ENCODE peak calls at places on chromosomes 4 and X, in four cellular contexts. K is lung, M is tibial nerve, S is PC-3. C is an unnamed sample.

GRCh38 chrX:49270249-49270921 is 792 bp downstream of the PPP1R3F start:
- DNase-seq in M (no peak), S (no peak), K (no peak), C (no peak)

GRCh38 chr4:39464886-39465501 is 6.1 kb downstream of the LIAS start:
- DNase-seq in K (no peak), S (peak; percentile 32), M (no peak), C (no peak)

GRCh38 chrX:7027071-7027470 is 120.4 kb upstream of the STS start:
- DNase-seq in K (no peak), S (no peak), M (no peak), C (no peak)

GRCh38 chr4:40183615-40184411 is 13.0 kb upstream of the RHOH start:
- DNase-seq in K (no peak), S (no peak), M (no peak), C (no peak)

GRCh38 chr4:77652237-77652897 is 46.7 kb downstream of the CXCL13 start:
- DNase-seq in K (no peak), M (no peak), S (no peak), C (no peak)

GRCh38 chr4:3010577-3010976 is 47.2 kb downstream of the GRK4 start:
- DNase-seq in S (peak; percentile 52), K (no peak), M (no peak), C (no peak)

GRCh38 chr4:38760915-38761314 is 21.9 kb downstream of the TLR10 start:
- DNase-seq in M (no peak), K (no peak), S (no peak), C (no peak)

GRCh38 chr4:1419708-1420107 is 13.5 kb upstream of the NKX1-1 start:
- DNase-seq in K (no peak), M (no peak), S (no peak), C (no peak)

GRCh38 chr4:172202480-172203076 is 389.4 kb downstream of the GALNTL6 start:
- DNase-seq in K (no peak), M (no peak), S (peak; percentile 40), C (no peak)

DNA sequence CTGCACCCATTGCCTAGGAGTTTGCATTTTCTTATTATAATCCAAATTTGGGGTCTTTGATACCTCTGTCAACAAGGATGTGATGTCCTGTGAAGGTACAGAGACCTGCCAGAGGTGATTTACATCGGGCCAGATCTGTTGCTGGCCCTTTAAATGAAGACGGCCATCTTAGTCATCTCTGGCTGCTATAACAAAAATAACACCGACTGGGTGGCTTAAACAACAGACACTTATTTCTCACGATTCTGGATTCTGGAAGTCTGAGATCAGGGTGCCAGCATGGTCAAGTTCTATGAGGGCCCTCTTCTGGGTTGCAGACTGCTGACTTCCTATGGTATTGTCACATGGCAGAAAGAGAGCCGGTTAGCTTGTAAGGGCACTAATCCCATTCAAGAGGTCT is 75.7 kb downstream of the F11 start:
- DNase-seq in K (no peak), S (no peak), M (no peak), C (no peak)
- H3K27me3 ChIP-seq in K (no peaks in the 10 kb centered on the region), S (peaks cover 14% of the 10 kb centered on the region), M (no peaks in the 10 kb centered on the region), C (no peaks in the 10 kb centered on the region)

GRCh38 chr4:53696956-53697685 is 105.8 kb upstream of the LNX1 start:
- DNase-seq in M (no peak), S (no peak), K (no peak), C (no peak)
- TF ChIP-seq CTCF in M (no peak), S (no peak), K (no peak), C (no peak)

GRCh38 chrX:152313529-152314302 is 137.4 kb downstream of the GABRA3 start:
- DNase-seq in S (no peak), M (no peak), K (no peak), C (no peak)
- H3K4me1 ChIP-seq in S (no peaks in the 10 kb centered on the region), M (no peaks in the 10 kb centered on the region), K (no peaks in the 10 kb centered on the region), C (no peaks in the 10 kb centered on the region)

DNA sequence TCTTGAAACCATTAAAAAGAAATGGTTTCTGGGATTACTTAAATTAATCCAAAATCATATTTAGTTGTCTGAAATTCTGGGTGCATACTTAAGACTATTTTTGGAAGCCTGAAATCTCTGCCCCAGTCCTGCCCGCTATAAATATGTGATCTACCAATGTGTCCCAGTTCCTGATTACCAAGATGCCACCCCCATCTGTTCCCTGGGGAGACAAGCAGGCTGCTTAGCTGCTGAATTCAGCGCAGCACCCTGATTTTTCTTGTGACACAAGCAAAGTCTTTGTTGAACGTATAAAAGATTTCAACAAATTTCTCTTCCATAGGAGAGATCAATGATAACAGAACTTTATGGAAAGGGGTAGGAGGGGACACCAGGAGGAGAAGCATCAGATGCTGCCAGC is 100.6 kb upstream of the PRPS2 start:
- DNase-seq in S (no peak), M (no peak), K (no peak), C (no peak)
- H3K27me3 ChIP-seq in S (no peaks in the 10 kb centered on the region), M (no peaks in the 10 kb centered on the region), K (peaks cover 4% of the 10 kb centered on the region), C (no peaks in the 10 kb centered on the region)

DNA sequence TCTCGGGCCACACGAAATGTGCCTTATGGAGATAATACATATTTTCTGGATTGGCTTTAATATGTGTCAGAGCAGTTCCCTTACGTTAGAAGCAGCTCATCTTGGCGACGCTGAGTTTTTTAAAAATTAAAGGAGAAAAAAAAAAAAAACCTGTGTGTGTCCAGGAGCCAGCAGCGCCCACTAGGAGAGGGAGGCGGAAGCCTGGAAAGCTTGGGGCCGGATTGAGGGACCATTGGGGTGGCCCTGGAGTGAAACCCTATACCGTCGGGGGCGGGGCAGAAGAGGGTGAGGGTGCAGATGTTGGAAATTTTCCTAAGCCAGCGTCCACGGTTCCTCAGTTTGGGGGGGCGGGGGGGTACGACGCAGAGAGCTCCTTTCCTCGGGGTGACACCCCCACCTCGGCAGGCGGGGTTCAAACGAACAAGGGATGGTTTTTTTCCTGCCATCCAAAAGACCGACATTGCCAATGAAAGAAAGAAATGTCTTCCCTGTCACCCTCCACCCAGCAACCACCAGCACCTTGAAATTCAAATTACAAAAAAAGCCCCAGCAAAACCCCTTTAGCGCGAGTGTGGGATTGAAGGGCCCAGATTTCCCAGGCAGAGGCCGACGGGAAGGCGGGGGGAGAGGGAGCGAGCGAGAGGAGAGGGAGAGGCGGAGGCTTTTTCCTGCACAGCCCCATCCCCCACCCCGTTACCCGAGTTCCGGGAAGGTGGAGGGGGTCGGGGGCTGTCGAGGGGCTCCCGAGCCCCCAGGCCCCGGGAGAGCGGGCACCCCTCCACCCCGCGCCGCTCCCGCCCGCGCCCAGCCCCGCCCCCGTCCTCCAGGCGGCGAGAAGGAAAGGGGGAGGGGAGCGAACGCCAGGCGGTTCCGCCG is 868 bp downstream of the SMARCA1 start:
- DNase-seq in S (peak; percentile 63), K (peak; percentile 46), M (peak; percentile 24), C (no peak)
- TF ChIP-seq CTCF in S (no peak), K (no peak), M (no peak), C (no peak)